ENCODE peak calls at places on chromosomes 2 and 18, in six cellular contexts. One of them, this sample, is unnamed.

GRCh38 chr2:230678451-230678850 is 34.2 kb upstream of the CAB39 start:
- DNase-seq in GM12878: no peak
- DNase-seq in A549: no peak
- DNase-seq in endothelial cell of umbilical vein: no peak
- DNase-seq in HepG2: no peak
- DNase-seq in K562: no peak
- DNase-seq in this sample: peak

GRCh38 chr2:127545189-127545588 is 9.7 kb downstream of the MYO7B start:
- DNase-seq in GM12878: no peak
- DNase-seq in K562: no peak
- DNase-seq in A549: no peak
- DNase-seq in endothelial cell of umbilical vein: no peak
- DNase-seq in HepG2: no peak
- DNase-seq in this sample: no peak

GRCh38 chr18:55839350-55839749 is 251.4 kb upstream of the TCF4 start:
- DNase-seq in GM12878: no peak
- DNase-seq in endothelial cell of umbilical vein: no peak
- DNase-seq in A549: no peak
- DNase-seq in K562: no peak
- DNase-seq in HepG2: no peak
- DNase-seq in this sample: no peak

GRCh38 chr2:120854014-120854620 is 118.4 kb downstream of the GLI2 start:
- DNase-seq in HepG2: no peak
- DNase-seq in endothelial cell of umbilical vein: no peak
- DNase-seq in A549: no peak
- DNase-seq in GM12878: no peak
- DNase-seq in K562: no peak
- DNase-seq in this sample: no peak

GRCh38 chr2:29225814-29226213 is 110.6 kb downstream of the CLIP4 start:
- DNase-seq in HepG2: no peak
- DNase-seq in GM12878: no peak
- DNase-seq in endothelial cell of umbilical vein: no peak
- DNase-seq in K562: no peak
- DNase-seq in A549: no peak
- DNase-seq in this sample: no peak

GRCh38 chr2:232456296-232457120 is 555 bp downstream of the ALPI start:
- DNase-seq in A549: no peak
- DNase-seq in K562: no peak
- DNase-seq in endothelial cell of umbilical vein: no peak
- DNase-seq in HepG2: no peak
- DNase-seq in GM12878: no peak
- DNase-seq in this sample: no peak

GRCh38 chr2:43169987-43170732 is 56.2 kb downstream of the ZFP36L2 start:
- DNase-seq in endothelial cell of umbilical vein: peak
- DNase-seq in K562: peak
- DNase-seq in HepG2: no peak
- DNase-seq in A549: no peak
- DNase-seq in GM12878: no peak
- DNase-seq in this sample: peak

GRCh38 chr18:3454365-3455089 is 4.6 kb downstream of the TGIF1 start:
- DNase-seq in A549: no peak
- DNase-seq in GM12878: peak
- DNase-seq in K562: peak
- DNase-seq in HepG2: peak
- DNase-seq in endothelial cell of umbilical vein: peak
- DNase-seq in this sample: peak

GRCh38 chr2:236241181-236242056 is 22.8 kb downstream of the ASB18 start:
- DNase-seq in K562: no peak
- DNase-seq in endothelial cell of umbilical vein: no peak
- DNase-seq in A549: no peak
- DNase-seq in HepG2: no peak
- DNase-seq in GM12878: no peak
- DNase-seq in this sample: no peak

GRCh38 chr2:12109363-12110017 is 363.1 kb downstream of the LPIN1 start:
- DNase-seq in HepG2: peak
- DNase-seq in endothelial cell of umbilical vein: no peak
- DNase-seq in K562: peak
- DNase-seq in GM12878: no peak
- DNase-seq in A549: no peak
- DNase-seq in this sample: no peak

GRCh38 chr2:101921319-101921960 is 70.3 kb upstream of the IL1R2 start:
- DNase-seq in HepG2: no peak
- DNase-seq in A549: no peak
- DNase-seq in GM12878: no peak
- DNase-seq in K562: no peak
- DNase-seq in endothelial cell of umbilical vein: no peak
- DNase-seq in this sample: peak

GRCh38 chr2:88880441-88880953 is 189.0 kb downstream of the RPIA start:
- DNase-seq in endothelial cell of umbilical vein: peak
- DNase-seq in K562: peak
- DNase-seq in A549: peak
- DNase-seq in GM12878: no peak
- DNase-seq in HepG2: peak
- DNase-seq in this sample: peak

GRCh38 chr2:181678033-181678586 is 2.2 kb downstream of the NEUROD1 start:
- DNase-seq in GM12878: no peak
- DNase-seq in endothelial cell of umbilical vein: peak
- DNase-seq in A549: no peak
- DNase-seq in K562: peak
- DNase-seq in HepG2: peak
- DNase-seq in this sample: peak

GRCh38 chr2:17306706-17307105 is 211.5 kb downstream of the RAD51AP2 start:
- DNase-seq in K562: no peak
- DNase-seq in endothelial cell of umbilical vein: no peak
- DNase-seq in HepG2: no peak
- DNase-seq in GM12878: no peak
- DNase-seq in A549: no peak
- DNase-seq in this sample: no peak

GRCh38 chr2:14781148-14781547 is 148.6 kb downstream of the LRATD1 start:
- DNase-seq in A549: no peak
- DNase-seq in HepG2: no peak
- DNase-seq in K562: no peak
- DNase-seq in GM12878: no peak
- DNase-seq in endothelial cell of umbilical vein: no peak
- DNase-seq in this sample: no peak

GRCh38 chr2:176117162-176117822 is 714 bp downstream of the HOXD10 start:
- DNase-seq in HepG2: no peak
- DNase-seq in A549: no peak
- DNase-seq in endothelial cell of umbilical vein: no peak
- DNase-seq in GM12878: no peak
- DNase-seq in K562: no peak
- DNase-seq in this sample: no peak

GRCh38 chr2:71933467-71934319 is 214.0 kb downstream of the CYP26B1 start:
- DNase-seq in GM12878: no peak
- DNase-seq in K562: peak
- DNase-seq in endothelial cell of umbilical vein: no peak
- DNase-seq in A549: no peak
- DNase-seq in HepG2: peak
- DNase-seq in this sample: peak

DNA sequence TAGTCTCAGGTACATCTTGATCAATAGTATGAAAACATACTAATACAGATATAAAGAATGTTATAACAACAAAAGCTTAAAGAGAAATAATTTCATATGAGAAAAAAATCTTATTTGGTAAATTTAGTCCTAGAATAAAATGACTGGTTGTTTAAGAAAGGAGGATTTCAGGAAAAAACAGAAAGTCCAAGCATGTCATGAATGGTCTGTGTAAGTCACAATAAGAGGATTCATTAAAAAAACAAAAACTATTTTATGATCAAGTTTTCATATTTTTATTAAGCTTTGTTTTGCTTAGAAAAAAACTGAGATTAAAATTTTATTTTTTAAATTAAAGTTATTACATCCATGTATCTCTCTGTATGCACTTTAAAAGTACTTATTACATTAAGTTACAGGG is 353.9 kb upstream of the SPHKAP start:
- DNase-seq in K562: no peak
- DNase-seq in A549: no peak
- DNase-seq in HepG2: peak
- DNase-seq in GM12878: no peak
- DNase-seq in endothelial cell of umbilical vein: no peak
- DNase-seq in this sample: peak
- TF ChIP-seq MYC in K562: no peak
- TF ChIP-seq MYC in A549: no peak
- TF ChIP-seq MYC in HepG2: no peak
- TF ChIP-seq MYC in GM12878: no peak
- TF ChIP-seq MYC in endothelial cell of umbilical vein: no peak
- TF ChIP-seq MYC in this sample: no peak

DNA sequence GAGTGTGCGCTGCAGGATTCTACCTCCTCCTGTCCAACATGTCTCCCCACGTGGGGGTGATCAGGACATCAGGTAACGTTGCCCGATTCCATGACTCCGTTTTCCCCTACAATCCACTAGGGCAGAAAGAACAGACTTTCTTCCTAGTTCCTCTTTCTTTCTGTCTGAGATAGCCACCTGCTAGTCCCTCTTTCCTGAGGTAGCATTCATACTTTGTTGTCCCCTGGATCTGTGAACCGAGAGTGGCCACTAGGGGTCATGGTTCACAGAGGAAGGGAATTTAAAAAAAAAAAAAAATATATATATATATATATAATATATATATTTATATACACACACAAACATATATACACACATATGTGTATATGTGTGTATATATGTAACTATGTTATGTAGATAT is 210.0 kb upstream of the ZNF521 start:
- DNase-seq in endothelial cell of umbilical vein: peak
- DNase-seq in HepG2: peak
- DNase-seq in A549: peak
- DNase-seq in K562: peak
- DNase-seq in GM12878: no peak
- DNase-seq in this sample: peak
- H3K4me3 ChIP-seq in endothelial cell of umbilical vein: no peak
- H3K4me3 ChIP-seq in HepG2: no peak
- H3K4me3 ChIP-seq in A549: no peak
- H3K4me3 ChIP-seq in K562: no peak
- H3K4me3 ChIP-seq in GM12878: no peak
- H3K4me3 ChIP-seq in this sample: no peak

GRCh38 chr2:164868563-164869419 is 27.2 kb upstream of the COBLL1 start:
- DNase-seq in A549: no peak
- DNase-seq in GM12878: no peak
- DNase-seq in K562: no peak
- DNase-seq in HepG2: no peak
- DNase-seq in endothelial cell of umbilical vein: peak
- DNase-seq in this sample: no peak
- TF ChIP-seq MYC in A549: no peak
- TF ChIP-seq MYC in GM12878: no peak
- TF ChIP-seq MYC in K562: no peak
- TF ChIP-seq MYC in HepG2: no peak
- TF ChIP-seq MYC in endothelial cell of umbilical vein: no peak
- TF ChIP-seq MYC in this sample: no peak

GRCh38 chr2:81853331-81853730 is 1548.8 kb upstream of the LRRTM1 start:
- DNase-seq in HepG2: no peak
- DNase-seq in GM12878: no peak
- DNase-seq in K562: no peak
- DNase-seq in endothelial cell of umbilical vein: no peak
- DNase-seq in A549: no peak
- DNase-seq in this sample: no peak

GRCh38 chr2:81852651-81853050 is 1548.1 kb upstream of the LRRTM1 start:
- DNase-seq in K562: no peak
- DNase-seq in A549: no peak
- DNase-seq in GM12878: no peak
- DNase-seq in endothelial cell of umbilical vein: no peak
- DNase-seq in HepG2: no peak
- DNase-seq in this sample: no peak
- H3K4me3 ChIP-seq in K562: no peak
- H3K4me3 ChIP-seq in A549: no peak
- H3K4me3 ChIP-seq in GM12878: no peak
- H3K4me3 ChIP-seq in endothelial cell of umbilical vein: no peak
- H3K4me3 ChIP-seq in HepG2: no peak
- H3K4me3 ChIP-seq in this sample: no peak

GRCh38 chr2:173094731-173095130 is 19.1 kb downstream of the MAP3K20 start:
- DNase-seq in HepG2: no peak
- DNase-seq in endothelial cell of umbilical vein: no peak
- DNase-seq in A549: no peak
- DNase-seq in K562: no peak
- DNase-seq in GM12878: no peak
- DNase-seq in this sample: no peak

GRCh38 chr2:173090291-173090877 is 14.7 kb downstream of the MAP3K20 start:
- DNase-seq in HepG2: no peak
- DNase-seq in endothelial cell of umbilical vein: no peak
- DNase-seq in K562: peak
- DNase-seq in GM12878: no peak
- DNase-seq in A549: no peak
- DNase-seq in this sample: no peak

GRCh38 chr2:173087793-173088493 is 12.3 kb downstream of the MAP3K20 start:
- DNase-seq in A549: no peak
- DNase-seq in GM12878: no peak
- DNase-seq in HepG2: peak
- DNase-seq in endothelial cell of umbilical vein: no peak
- DNase-seq in K562: no peak
- DNase-seq in this sample: no peak

GRCh38 chr2:173092844-173093402 is 17.3 kb downstream of the MAP3K20 start:
- DNase-seq in GM12878: no peak
- DNase-seq in endothelial cell of umbilical vein: no peak
- DNase-seq in HepG2: no peak
- DNase-seq in A549: no peak
- DNase-seq in K562: no peak
- DNase-seq in this sample: no peak

GRCh38 chr2:173090973-173091660 is 15.5 kb downstream of the MAP3K20 start:
- DNase-seq in A549: no peak
- DNase-seq in HepG2: no peak
- DNase-seq in endothelial cell of umbilical vein: no peak
- DNase-seq in K562: peak
- DNase-seq in GM12878: no peak
- DNase-seq in this sample: peak
- TF ChIP-seq MYC in A549: no peak
- TF ChIP-seq MYC in HepG2: no peak
- TF ChIP-seq MYC in endothelial cell of umbilical vein: no peak
- TF ChIP-seq MYC in K562: peak
- TF ChIP-seq MYC in GM12878: no peak
- TF ChIP-seq MYC in this sample: no peak

GRCh38 chr2:64204006-64204632 is 59.9 kb upstream of the PELI1 start:
- DNase-seq in HepG2: no peak
- DNase-seq in GM12878: peak
- DNase-seq in A549: no peak
- DNase-seq in endothelial cell of umbilical vein: peak
- DNase-seq in K562: no peak
- DNase-seq in this sample: peak
- H3K4me3 ChIP-seq in HepG2: no peak
- H3K4me3 ChIP-seq in GM12878: peak
- H3K4me3 ChIP-seq in A549: no peak
- H3K4me3 ChIP-seq in endothelial cell of umbilical vein: no peak
- H3K4me3 ChIP-seq in K562: no peak
- H3K4me3 ChIP-seq in this sample: peak

DNA sequence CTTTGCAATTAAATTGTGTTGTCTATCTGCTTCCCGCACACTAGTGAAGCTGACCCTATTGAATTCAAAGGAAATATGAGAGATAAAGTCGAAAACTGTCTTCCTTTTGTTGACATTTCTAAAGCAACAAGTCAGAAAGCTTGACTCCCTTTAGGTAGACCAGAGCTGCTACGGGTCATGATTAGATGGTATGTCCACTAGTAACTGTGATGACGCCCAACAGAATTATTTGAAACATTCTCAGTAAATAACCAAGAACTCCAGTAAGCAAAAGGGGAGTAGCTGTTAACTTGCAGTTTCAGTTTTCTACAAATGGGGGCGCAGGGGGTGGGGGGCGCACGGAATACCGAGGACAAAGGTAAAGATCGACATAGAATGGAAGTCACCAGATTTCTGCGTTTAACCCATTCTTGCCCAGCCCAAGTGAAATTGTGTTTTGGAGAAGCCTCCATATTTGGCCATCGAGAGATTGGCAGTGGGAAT is 56.4 kb downstream of the CRIM1 start:
- DNase-seq in endothelial cell of umbilical vein: peak
- DNase-seq in A549: no peak
- DNase-seq in GM12878: no peak
- DNase-seq in K562: no peak
- DNase-seq in HepG2: no peak
- DNase-seq in this sample: no peak
- TF ChIP-seq MYC in endothelial cell of umbilical vein: no peak
- TF ChIP-seq MYC in A549: no peak
- TF ChIP-seq MYC in GM12878: no peak
- TF ChIP-seq MYC in K562: no peak
- TF ChIP-seq MYC in HepG2: no peak
- TF ChIP-seq MYC in this sample: no peak